ENCODE peak calls at places on chromosomes 16 and 17, in six cellular contexts. P, J, X, O, R and N are unnamed samples.

GRCh38 chr16:3904875-3905274 is 24.4 kb upstream of the CREBBP start:
- DNase-seq in P (no peak), J (no peak), X (no peak), O (no peak), R (no peak), N (no peak)

GRCh38 chr16:15519767-15520166 is 85.4 kb downstream of the BMERB1 start:
- DNase-seq in P (no peak), J (no peak), X (no peak), O (no peak), R (no peak), N (no peak)

GRCh38 chr16:2968368-2968737 is 795 bp upstream of the PAQR4 start:
- DNase-seq in P (no peak), J (no peak), X (no peak), O (no peak), R (no peak), N (no peak)

GRCh38 chr17:3602499-3602898 is 6.7 kb downstream of the TRPV1 start:
- DNase-seq in P (peak), J (no peak), X (no peak), O (peak), R (no peak), N (no peak)

GRCh38 chr16:637081-638018 is 1.2 kb upstream of the METTL26 start:
- DNase-seq in P (peak), J (peak), X (no peak), O (peak), R (peak), N (no peak)

GRCh38 chr16:60166-60565 is 6.5 kb downstream of the SNRNP25 start:
- DNase-seq in P (no peak), J (no peak), X (no peak), O (no peak), R (no peak), N (no peak)

GRCh38 chr17:30389755-30390300 is 11.1 kb downstream of the CPD start:
- DNase-seq in P (no peak), J (no peak), X (no peak), O (no peak), R (no peak), N (no peak)

GRCh38 chr16:66401610-66402009 is 25.5 kb upstream of the BEAN1 start:
- DNase-seq in P (no peak), J (no peak), X (no peak), O (no peak), R (no peak), N (no peak)

GRCh38 chr16:61909074-61909473 is 127.2 kb downstream of the CDH8 start:
- DNase-seq in P (no peak), J (no peak), X (no peak), O (no peak), R (no peak), N (no peak)

GRCh38 chr17:40063034-40063765 is 435 bp downstream of the THRA start:
- DNase-seq in P (peak), J (peak), X (no peak), O (peak), R (no peak), N (peak)

GRCh38 chr16:85136705-85137322 is 24.5 kb upstream of the CIBAR2 start:
- DNase-seq in P (peak), J (peak), X (no peak), O (no peak), R (no peak), N (no peak)

GRCh38 chr16:84448444-84448843 is 56.0 kb downstream of the MEAK7 start:
- DNase-seq in P (no peak), J (no peak), X (no peak), O (no peak), R (no peak), N (no peak)

GRCh38 chr17:63435681-63436522 is 10.2 kb downstream of the CYB561 start:
- DNase-seq in P (peak), J (no peak), X (no peak), O (peak), R (no peak), N (no peak)